ENCODE peak calls at places on chromosomes 3 and 15, in five cellular contexts. One of them, this sample, is unnamed.

GRCh38 chr3:69102384-69102783 is 17.6 kb downstream of the ARL6IP5 start:
- DNase-seq in RWPE2: no peak
- DNase-seq in WTC11: no peak
- DNase-seq in A549: no peak
- DNase-seq in mucosa of descending colon: no peak
- DNase-seq in this sample: no peak

GRCh38 chr3:151751161-151751560 is 17.4 kb downstream of the AADACL2 start:
- DNase-seq in RWPE2: no peak
- DNase-seq in WTC11: no peak
- DNase-seq in A549: no peak
- DNase-seq in mucosa of descending colon: no peak
- DNase-seq in this sample: no peak

GRCh38 chr15:48307586-48307985 is 23.6 kb upstream of the DUT start:
- DNase-seq in RWPE2: no peak
- DNase-seq in WTC11: no peak
- DNase-seq in A549: no peak
- DNase-seq in mucosa of descending colon: no peak
- DNase-seq in this sample: no peak

GRCh38 chr3:172869797-172870518 is 119.4 kb downstream of the ECT2 start:
- DNase-seq in RWPE2: no peak
- DNase-seq in WTC11: no peak
- DNase-seq in A549: no peak
- DNase-seq in mucosa of descending colon: no peak
- DNase-seq in this sample: no peak

GRCh38 chr15:40894689-40895308 is 549 bp downstream of the VPS18 start:
- DNase-seq in RWPE2: peak
- DNase-seq in WTC11: peak
- DNase-seq in A549: peak
- DNase-seq in mucosa of descending colon: peak
- DNase-seq in this sample: peak

GRCh38 chr15:48064435-48064834 is 56.4 kb upstream of the SLC24A5 start:
- DNase-seq in RWPE2: no peak
- DNase-seq in WTC11: no peak
- DNase-seq in A549: no peak
- DNase-seq in mucosa of descending colon: no peak
- DNase-seq in this sample: no peak

GRCh38 chr15:80179025-80179759 is 26.4 kb downstream of the FAH start:
- DNase-seq in RWPE2: no peak
- DNase-seq in WTC11: no peak
- DNase-seq in A549: peak
- DNase-seq in mucosa of descending colon: no peak
- DNase-seq in this sample: peak

GRCh38 chr3:188326968-188327367 is 173.0 kb downstream of the LPP start:
- DNase-seq in RWPE2: no peak
- DNase-seq in WTC11: no peak
- DNase-seq in A549: no peak
- DNase-seq in mucosa of descending colon: no peak
- DNase-seq in this sample: no peak

GRCh38 chr3:186059192-186059591 is 49.7 kb downstream of the ETV5 start:
- DNase-seq in RWPE2: no peak
- DNase-seq in WTC11: no peak
- DNase-seq in A549: no peak
- DNase-seq in mucosa of descending colon: no peak
- DNase-seq in this sample: no peak

GRCh38 chr3:186162221-186162620 is 53.3 kb upstream of the ETV5 start:
- DNase-seq in RWPE2: no peak
- DNase-seq in WTC11: no peak
- DNase-seq in A549: no peak
- DNase-seq in mucosa of descending colon: no peak
- DNase-seq in this sample: no peak

GRCh38 chr3:46900007-46900292 is 22.4 kb downstream of the PTH1R start:
- DNase-seq in RWPE2: no peak
- DNase-seq in WTC11: no peak
- DNase-seq in A549: no peak
- DNase-seq in mucosa of descending colon: no peak
- DNase-seq in this sample: no peak

GRCh38 chr3:126326629-126327028 is 30.6 kb downstream of the KLF15 start:
- DNase-seq in RWPE2: no peak
- DNase-seq in WTC11: no peak
- DNase-seq in A549: no peak
- DNase-seq in mucosa of descending colon: no peak
- DNase-seq in this sample: no peak

GRCh38 chr15:23072633-23073032 is 33.3 kb upstream of the TUBGCP5 start:
- DNase-seq in RWPE2: no peak
- DNase-seq in WTC11: no peak
- DNase-seq in A549: no peak
- DNase-seq in mucosa of descending colon: no peak
- DNase-seq in this sample: no peak

GRCh38 chr3:186150234-186150830 is 41.4 kb upstream of the ETV5 start:
- DNase-seq in RWPE2: no peak
- DNase-seq in WTC11: no peak
- DNase-seq in A549: no peak
- DNase-seq in mucosa of descending colon: no peak
- DNase-seq in this sample: no peak

GRCh38 chr3:138569090-138569489 is 25.0 kb downstream of the CEP70 start:
- DNase-seq in RWPE2: no peak
- DNase-seq in WTC11: no peak
- DNase-seq in A549: no peak
- DNase-seq in mucosa of descending colon: no peak
- DNase-seq in this sample: no peak

GRCh38 chr3:169147246-169148008 is 516.1 kb downstream of the MECOM start:
- DNase-seq in RWPE2: peak
- DNase-seq in WTC11: peak
- DNase-seq in A549: peak
- DNase-seq in mucosa of descending colon: peak
- DNase-seq in this sample: peak

GRCh38 chr3:39075910-39076309 is 24.1 kb downstream of the WDR48 start:
- DNase-seq in RWPE2: no peak
- DNase-seq in WTC11: no peak
- DNase-seq in A549: no peak
- DNase-seq in mucosa of descending colon: no peak
- DNase-seq in this sample: no peak

GRCh38 chr3:100796556-100796955 is 87.3 kb downstream of the TFG start:
- DNase-seq in RWPE2: no peak
- DNase-seq in WTC11: no peak
- DNase-seq in A549: peak
- DNase-seq in mucosa of descending colon: no peak
- DNase-seq in this sample: no peak

GRCh38 chr3:8503871-8504610 is 2.4 kb downstream of the LMCD1 start:
- DNase-seq in RWPE2: no peak
- DNase-seq in WTC11: no peak
- DNase-seq in A549: peak
- DNase-seq in mucosa of descending colon: no peak
- DNase-seq in this sample: no peak

GRCh38 chr3:139491027-139491700 is 14.8 kb upstream of the RBP2 start:
- DNase-seq in RWPE2: no peak
- DNase-seq in WTC11: no peak
- DNase-seq in A549: peak
- DNase-seq in mucosa of descending colon: no peak
- DNase-seq in this sample: peak

GRCh38 chr3:66097647-66098046 is 58.9 kb upstream of the MAGI1 start:
- DNase-seq in RWPE2: no peak
- DNase-seq in WTC11: no peak
- DNase-seq in A549: no peak
- DNase-seq in mucosa of descending colon: no peak
- DNase-seq in this sample: no peak

GRCh38 chr3:128576290-128576689 is 74.3 kb downstream of the RPN1 start:
- DNase-seq in RWPE2: no peak
- DNase-seq in WTC11: no peak
- DNase-seq in A549: no peak
- DNase-seq in mucosa of descending colon: no peak
- DNase-seq in this sample: no peak

GRCh38 chr3:48086736-48087470 is 70.7 kb upstream of the MAP4 start:
- DNase-seq in RWPE2: no peak
- DNase-seq in WTC11: no peak
- DNase-seq in A549: peak
- DNase-seq in mucosa of descending colon: no peak
- DNase-seq in this sample: no peak

GRCh38 chr3:112136959-112137693 is 4.1 kb upstream of the GCSAM start:
- DNase-seq in RWPE2: no peak
- DNase-seq in WTC11: peak
- DNase-seq in A549: peak
- DNase-seq in mucosa of descending colon: no peak
- DNase-seq in this sample: peak

GRCh38 chr3:189372205-189372764 is 200.5 kb downstream of the TPRG1 start:
- DNase-seq in RWPE2: no peak
- DNase-seq in WTC11: no peak
- DNase-seq in A549: no peak
- DNase-seq in mucosa of descending colon: no peak
- DNase-seq in this sample: no peak

GRCh38 chr15:58244546-58244945 is 106.4 kb downstream of the AQP9 start:
- DNase-seq in RWPE2: no peak
- DNase-seq in WTC11: no peak
- DNase-seq in A549: no peak
- DNase-seq in mucosa of descending colon: no peak
- DNase-seq in this sample: no peak

GRCh38 chr3:165128544-165128943 is 50.2 kb upstream of the SI start:
- DNase-seq in RWPE2: no peak
- DNase-seq in WTC11: no peak
- DNase-seq in A549: no peak
- DNase-seq in mucosa of descending colon: no peak
- DNase-seq in this sample: no peak

GRCh38 chr3:123155471-123156011 is 46.2 kb upstream of the SEC22A start:
- DNase-seq in RWPE2: no peak
- DNase-seq in WTC11: no peak
- DNase-seq in A549: no peak
- DNase-seq in mucosa of descending colon: no peak
- DNase-seq in this sample: no peak

GRCh38 chr3:86766331-86766730 is 224.6 kb downstream of the VGLL3 start:
- DNase-seq in RWPE2: no peak
- DNase-seq in WTC11: no peak
- DNase-seq in A549: no peak
- DNase-seq in mucosa of descending colon: no peak
- DNase-seq in this sample: no peak

GRCh38 chr15:82159922-82160321 is 102.6 kb downstream of the EFL1 start:
- DNase-seq in RWPE2: no peak
- DNase-seq in WTC11: no peak
- DNase-seq in A549: peak
- DNase-seq in mucosa of descending colon: no peak
- DNase-seq in this sample: no peak

GRCh38 chr3:13792512-13793347 is 87.1 kb downstream of the WNT7A start:
- DNase-seq in RWPE2: no peak
- DNase-seq in WTC11: no peak
- DNase-seq in A549: no peak
- DNase-seq in mucosa of descending colon: no peak
- DNase-seq in this sample: no peak

GRCh38 chr3:52121459-52121795 is 32.8 kb downstream of the POC1A start:
- DNase-seq in RWPE2: no peak
- DNase-seq in WTC11: no peak
- DNase-seq in A549: no peak
- DNase-seq in mucosa of descending colon: peak
- DNase-seq in this sample: no peak

GRCh38 chr3:28295819-28296364 is 52.6 kb upstream of the ZCWPW2 start:
- DNase-seq in RWPE2: no peak
- DNase-seq in WTC11: no peak
- DNase-seq in A549: no peak
- DNase-seq in mucosa of descending colon: no peak
- DNase-seq in this sample: no peak

GRCh38 chr3:112127522-112128494 is 5.2 kb downstream of the GCSAM start:
- DNase-seq in RWPE2: no peak
- DNase-seq in WTC11: no peak
- DNase-seq in A549: no peak
- DNase-seq in mucosa of descending colon: no peak
- DNase-seq in this sample: no peak

GRCh38 chr15:78574944-78575343 is 9.6 kb downstream of the CHRNA5 start:
- DNase-seq in RWPE2: no peak
- DNase-seq in WTC11: no peak
- DNase-seq in A549: no peak
- DNase-seq in mucosa of descending colon: no peak
- DNase-seq in this sample: no peak

GRCh38 chr15:78565951-78566774 is 843 bp downstream of the CHRNA5 start:
- DNase-seq in RWPE2: no peak
- DNase-seq in WTC11: peak
- DNase-seq in A549: peak
- DNase-seq in mucosa of descending colon: peak
- DNase-seq in this sample: peak

GRCh38 chr15:78567541-78567940 is 2.2 kb downstream of the CHRNA5 start:
- DNase-seq in RWPE2: no peak
- DNase-seq in WTC11: no peak
- DNase-seq in A549: no peak
- DNase-seq in mucosa of descending colon: no peak
- DNase-seq in this sample: no peak

GRCh38 chr15:78571382-78571781 is 6.1 kb downstream of the CHRNA5 start:
- DNase-seq in RWPE2: no peak
- DNase-seq in WTC11: no peak
- DNase-seq in A549: no peak
- DNase-seq in mucosa of descending colon: no peak
- DNase-seq in this sample: no peak

GRCh38 chr15:78570710-78571109 is 5.4 kb downstream of the CHRNA5 start:
- DNase-seq in RWPE2: no peak
- DNase-seq in WTC11: no peak
- DNase-seq in A549: peak
- DNase-seq in mucosa of descending colon: no peak
- DNase-seq in this sample: no peak
- TF ChIP-seq CTCF in RWPE2: no peak
- TF ChIP-seq CTCF in WTC11: no peak
- TF ChIP-seq CTCF in A549: no peak
- TF ChIP-seq CTCF in mucosa of descending colon: no peak
- TF ChIP-seq CTCF in this sample: no peak

GRCh38 chr3:159130108-159130507 is 328.3 kb downstream of the MFSD1 start:
- DNase-seq in RWPE2: no peak
- DNase-seq in WTC11: peak
- DNase-seq in A549: peak
- DNase-seq in mucosa of descending colon: no peak
- DNase-seq in this sample: peak
- TF ChIP-seq CTCF in RWPE2: peak
- TF ChIP-seq CTCF in WTC11: peak
- TF ChIP-seq CTCF in A549: peak
- TF ChIP-seq CTCF in mucosa of descending colon: no peak
- TF ChIP-seq CTCF in this sample: peak

GRCh38 chr15:41945221-41945620 is 27.1 kb downstream of the EHD4 start:
- DNase-seq in RWPE2: no peak
- DNase-seq in WTC11: no peak
- DNase-seq in A549: no peak
- DNase-seq in mucosa of descending colon: no peak
- DNase-seq in this sample: no peak
- TF ChIP-seq CTCF in RWPE2: no peak
- TF ChIP-seq CTCF in WTC11: no peak
- TF ChIP-seq CTCF in A549: no peak
- TF ChIP-seq CTCF in mucosa of descending colon: no peak
- TF ChIP-seq CTCF in this sample: no peak

GRCh38 chr3:54434761-54435160 is 312.4 kb downstream of the CACNA2D3 start:
- DNase-seq in RWPE2: no peak
- DNase-seq in WTC11: no peak
- DNase-seq in A549: no peak
- DNase-seq in mucosa of descending colon: no peak
- DNase-seq in this sample: no peak

GRCh38 chr3:54427951-54428871 is 305.9 kb downstream of the CACNA2D3 start:
- DNase-seq in RWPE2: no peak
- DNase-seq in WTC11: peak
- DNase-seq in A549: peak
- DNase-seq in mucosa of descending colon: peak
- DNase-seq in this sample: peak

GRCh38 chr3:54432975-54433374 is 310.6 kb downstream of the CACNA2D3 start:
- DNase-seq in RWPE2: no peak
- DNase-seq in WTC11: no peak
- DNase-seq in A549: no peak
- DNase-seq in mucosa of descending colon: no peak
- DNase-seq in this sample: no peak

GRCh38 chr3:54433846-54434245 is 311.5 kb downstream of the CACNA2D3 start:
- DNase-seq in RWPE2: no peak
- DNase-seq in WTC11: peak
- DNase-seq in A549: peak
- DNase-seq in mucosa of descending colon: no peak
- DNase-seq in this sample: peak
- TF ChIP-seq CTCF in RWPE2: no peak
- TF ChIP-seq CTCF in WTC11: peak
- TF ChIP-seq CTCF in A549: no peak
- TF ChIP-seq CTCF in mucosa of descending colon: no peak
- TF ChIP-seq CTCF in this sample: no peak